ENCODE peak calls at places on chromosomes 12 and 14, in six cellular contexts. One of them, this sample, is unnamed.

GRCh38 chr12:50425859-50426258 is 25.2 kb downstream of the LARP4 start:
- DNase-seq in putamen: no peak
- DNase-seq in left ventricle myocardium inferior: no peak
- DNase-seq in HEK293T: no peak
- DNase-seq in GM12878: no peak
- DNase-seq in activated CD4-positive, alpha-beta T cell treated with anti-CD3 and anti-CD28 coated beads for 24 hours: no peak
- DNase-seq in this sample: no peak

GRCh38 chr12:59115526-59115925 is 195.2 kb upstream of the LRIG3 start:
- DNase-seq in putamen: no peak
- DNase-seq in left ventricle myocardium inferior: no peak
- DNase-seq in HEK293T: no peak
- DNase-seq in GM12878: no peak
- DNase-seq in activated CD4-positive, alpha-beta T cell treated with anti-CD3 and anti-CD28 coated beads for 24 hours: no peak
- DNase-seq in this sample: no peak

GRCh38 chr12:48979602-48980388 is 1.7 kb downstream of the WNT1 start:
- DNase-seq in putamen: no peak
- DNase-seq in left ventricle myocardium inferior: no peak
- DNase-seq in HEK293T: no peak
- DNase-seq in GM12878: no peak
- DNase-seq in activated CD4-positive, alpha-beta T cell treated with anti-CD3 and anti-CD28 coated beads for 24 hours: no peak
- DNase-seq in this sample: no peak

GRCh38 chr14:69694730-69695663 is 71.9 kb upstream of the SRSF5 start:
- DNase-seq in putamen: no peak
- DNase-seq in left ventricle myocardium inferior: no peak
- DNase-seq in HEK293T: no peak
- DNase-seq in GM12878: no peak
- DNase-seq in activated CD4-positive, alpha-beta T cell treated with anti-CD3 and anti-CD28 coated beads for 24 hours: no peak
- DNase-seq in this sample: peak; percentile 25

GRCh38 chr14:94401083-94401482 is 12.7 kb upstream of the SERPINA1 start:
- DNase-seq in putamen: no peak
- DNase-seq in left ventricle myocardium inferior: no peak
- DNase-seq in HEK293T: no peak
- DNase-seq in GM12878: no peak
- DNase-seq in activated CD4-positive, alpha-beta T cell treated with anti-CD3 and anti-CD28 coated beads for 24 hours: no peak
- DNase-seq in this sample: no peak

GRCh38 chr12:63862187-63863107 is 17.9 kb downstream of the SRGAP1 start:
- DNase-seq in putamen: no peak
- DNase-seq in left ventricle myocardium inferior: no peak
- DNase-seq in HEK293T: no peak
- DNase-seq in GM12878: no peak
- DNase-seq in activated CD4-positive, alpha-beta T cell treated with anti-CD3 and anti-CD28 coated beads for 24 hours: no peak
- DNase-seq in this sample: no peak

GRCh38 chr12:113239288-113239771 is 18.1 kb downstream of the TPCN1 start:
- DNase-seq in putamen: no peak
- DNase-seq in left ventricle myocardium inferior: no peak
- DNase-seq in HEK293T: no peak
- DNase-seq in GM12878: no peak
- DNase-seq in activated CD4-positive, alpha-beta T cell treated with anti-CD3 and anti-CD28 coated beads for 24 hours: no peak
- DNase-seq in this sample: no peak

GRCh38 chr12:111444706-111445310 is 39.1 kb downstream of the SH2B3 start:
- DNase-seq in putamen: peak; percentile 54
- DNase-seq in left ventricle myocardium inferior: peak; percentile 69
- DNase-seq in HEK293T: no peak
- DNase-seq in GM12878: peak; percentile 94
- DNase-seq in activated CD4-positive, alpha-beta T cell treated with anti-CD3 and anti-CD28 coated beads for 24 hours: peak; percentile 75
- DNase-seq in this sample: no peak

GRCh38 chr14:88792572-88793258 is at the start of gene EML5:
- DNase-seq in putamen: peak; percentile 89
- DNase-seq in left ventricle myocardium inferior: peak; percentile 78
- DNase-seq in HEK293T: peak; percentile 71
- DNase-seq in GM12878: no peak
- DNase-seq in activated CD4-positive, alpha-beta T cell treated with anti-CD3 and anti-CD28 coated beads for 24 hours: peak; percentile 74
- DNase-seq in this sample: peak; percentile 83

GRCh38 chr14:101595887-101596721 is 34.8 kb downstream of the DIO3 start:
- DNase-seq in putamen: no peak
- DNase-seq in left ventricle myocardium inferior: peak; percentile 8
- DNase-seq in HEK293T: no peak
- DNase-seq in GM12878: no peak
- DNase-seq in activated CD4-positive, alpha-beta T cell treated with anti-CD3 and anti-CD28 coated beads for 24 hours: peak; percentile 23
- DNase-seq in this sample: no peak

GRCh38 chr14:56137842-56138241 is 19.6 kb downstream of the PELI2 start:
- DNase-seq in putamen: no peak
- DNase-seq in left ventricle myocardium inferior: no peak
- DNase-seq in HEK293T: no peak
- DNase-seq in GM12878: no peak
- DNase-seq in activated CD4-positive, alpha-beta T cell treated with anti-CD3 and anti-CD28 coated beads for 24 hours: no peak
- DNase-seq in this sample: no peak

GRCh38 chr12:76025601-76026575 is 5.7 kb downstream of the PHLDA1 start:
- DNase-seq in putamen: no peak
- DNase-seq in left ventricle myocardium inferior: no peak
- DNase-seq in HEK293T: no peak
- DNase-seq in GM12878: no peak
- DNase-seq in activated CD4-positive, alpha-beta T cell treated with anti-CD3 and anti-CD28 coated beads for 24 hours: no peak
- DNase-seq in this sample: no peak

GRCh38 chr14:103738706-103739451 is 23.3 kb downstream of the ZFYVE21 start:
- DNase-seq in putamen: no peak
- DNase-seq in left ventricle myocardium inferior: no peak
- DNase-seq in HEK293T: no peak
- DNase-seq in GM12878: no peak
- DNase-seq in activated CD4-positive, alpha-beta T cell treated with anti-CD3 and anti-CD28 coated beads for 24 hours: no peak
- DNase-seq in this sample: no peak

This sample was measured in COR-L47.